ENCODE peak calls at places on chromosomes 4 and X, in four cellular contexts. O is tibial nerve, D is iris pigment epithelial cell, Z is KBM-7. J is an unnamed sample.

GRCh38 chr4:31482691-31483090 is 762.5 kb downstream of the PCDH7 start:
- DNase-seq in D (no peak), O (no peak), Z (no peak), J (no peak)

GRCh38 chrX:57573754-57574153 is 18.1 kb upstream of the ZXDB start:
- DNase-seq in Z (peak), O (no peak), D (peak), J (no peak)

GRCh38 chr4:54709281-54709854 is 51.6 kb downstream of the KIT start:
- DNase-seq in Z (peak), O (no peak), D (no peak), J (no peak)

GRCh38 chrX:119687661-119688413 is 5.1 kb downstream of the SEPTIN6 start:
- DNase-seq in O (no peak), Z (no peak), D (no peak), J (no peak)

GRCh38 chr4:1460967-1461868 is 55.0 kb upstream of the NKX1-1 start:
- DNase-seq in D (no peak), Z (no peak), O (no peak), J (no peak)

GRCh38 chr4:185305979-185306442 is 89.7 kb downstream of the LRP2BP start:
- DNase-seq in O (no peak), Z (no peak), D (peak), J (no peak)

GRCh38 chrX:17038681-17039161 is 92.3 kb downstream of the REPS2 start:
- DNase-seq in Z (no peak), D (peak), O (no peak), J (no peak)

GRCh38 chr4:24208691-24209090 is 318.8 kb upstream of the PPARGC1A start:
- DNase-seq in O (no peak), D (no peak), Z (no peak), J (no peak)

GRCh38 chr4:32192363-32192762 is 1472.2 kb downstream of the PCDH7 start:
- DNase-seq in O (no peak), Z (peak), D (no peak), J (no peak)

GRCh38 chr4:110109455-110109854 is 89.0 kb downstream of the ELOVL6 start:
- DNase-seq in D (no peak), O (no peak), Z (no peak), J (no peak)

GRCh38 chrX:15785176-15785735 is 5.0 kb upstream of the ZRSR2 start:
- DNase-seq in Z (no peak), D (no peak), O (no peak), J (no peak)

GRCh38 chrX:16770970-16771482 is 15.2 kb upstream of the TXLNG start:
- DNase-seq in O (no peak), Z (no peak), D (no peak), J (no peak)

GRCh38 chr4:12118651-12119213 is 690.0 kb upstream of the HS3ST1 start:
- DNase-seq in D (no peak), Z (peak), O (no peak), J (no peak)

GRCh38 chrX:2387614-2388239 is 113.0 kb downstream of the DHRSX start:
- DNase-seq in D (peak), Z (no peak), O (no peak), J (no peak)

GRCh38 chr4:30768278-30768677 is 48.1 kb downstream of the PCDH7 start:
- DNase-seq in O (no peak), Z (no peak), D (peak), J (no peak)

GRCh38 chr4:102169345-102169744 is 175.9 kb downstream of the SLC39A8 start:
- DNase-seq in Z (no peak), O (no peak), D (no peak), J (no peak)

GRCh38 chr4:53478671-53479456 is 101.4 kb downstream of the FIP1L1 start:
- DNase-seq in O (no peak), D (peak), Z (no peak), J (no peak)

GRCh38 chr4:71241467-71242401 is 97.1 kb upstream of the SLC4A4 start:
- DNase-seq in D (no peak), Z (no peak), O (no peak), J (no peak)

GRCh38 chr4:122702939-122703338 is 29.6 kb upstream of the BBS12 start:
- DNase-seq in Z (no peak), O (no peak), D (no peak), J (no peak)

GRCh38 chr4:72119946-72120345 is 88.1 kb downstream of the NPFFR2 start:
- DNase-seq in D (peak), Z (no peak), O (no peak), J (no peak)

J was measured in gastrocnemius medialis.